ENCODE peak calls at places on chromosomes 12 and 14, in six cellular contexts. One of them, this sample, is unnamed.

GRCh38 chr12:24911284-24911791 is 37.6 kb downstream of the BCAT1 start:
- DNase-seq in Peyer's patch: no peak
- DNase-seq in ovary: no peak
- DNase-seq in HCT116: no peak
- DNase-seq in transverse colon: no peak
- DNase-seq in IMR-90: peak; percentile 98
- DNase-seq in this sample: no peak

GRCh38 chr14:63027719-63028118 is 17.5 kb downstream of the KCNH5 start:
- DNase-seq in Peyer's patch: no peak
- DNase-seq in ovary: no peak
- DNase-seq in HCT116: no peak
- DNase-seq in transverse colon: no peak
- DNase-seq in IMR-90: peak; percentile 21
- DNase-seq in this sample: no peak

GRCh38 chr14:90409209-90409730 is 12.4 kb downstream of the CALM1 start:
- DNase-seq in Peyer's patch: no peak
- DNase-seq in ovary: peak; percentile 48
- DNase-seq in HCT116: no peak
- DNase-seq in transverse colon: peak; percentile 39
- DNase-seq in IMR-90: peak; percentile 98
- DNase-seq in this sample: no peak

GRCh38 chr12:120783197-120783596 is 57.6 kb downstream of the ACADS start:
- DNase-seq in Peyer's patch: no peak
- DNase-seq in ovary: no peak
- DNase-seq in HCT116: peak; percentile 33
- DNase-seq in transverse colon: no peak
- DNase-seq in IMR-90: peak; percentile 87
- DNase-seq in this sample: no peak

GRCh38 chr12:115898670-115899069 is 378.8 kb downstream of the MED13L start:
- DNase-seq in Peyer's patch: no peak
- DNase-seq in ovary: no peak
- DNase-seq in HCT116: no peak
- DNase-seq in transverse colon: no peak
- DNase-seq in IMR-90: no peak
- DNase-seq in this sample: no peak

GRCh38 chr12:106673151-106673550 is 90.3 kb downstream of the RFX4 start:
- DNase-seq in Peyer's patch: no peak
- DNase-seq in ovary: peak; percentile 44
- DNase-seq in HCT116: no peak
- DNase-seq in transverse colon: no peak
- DNase-seq in IMR-90: no peak
- DNase-seq in this sample: no peak

GRCh38 chr12:92779902-92780301 is 77.1 kb downstream of the PLEKHG7 start:
- DNase-seq in Peyer's patch: no peak
- DNase-seq in ovary: no peak
- DNase-seq in HCT116: no peak
- DNase-seq in transverse colon: no peak
- DNase-seq in IMR-90: no peak
- DNase-seq in this sample: no peak

GRCh38 chr14:64915797-64916196 is 1.5 kb downstream of the CHURC1 start:
- DNase-seq in Peyer's patch: no peak
- DNase-seq in ovary: no peak
- DNase-seq in HCT116: no peak
- DNase-seq in transverse colon: no peak
- DNase-seq in IMR-90: no peak
- DNase-seq in this sample: no peak

GRCh38 chr14:48788771-48789170 is 797.4 kb downstream of the RPS29 start:
- DNase-seq in Peyer's patch: no peak
- DNase-seq in ovary: no peak
- DNase-seq in HCT116: no peak
- DNase-seq in transverse colon: no peak
- DNase-seq in IMR-90: no peak
- DNase-seq in this sample: peak; percentile 55

GRCh38 chr12:11633968-11634367 is 15.5 kb upstream of the ETV6 start:
- DNase-seq in Peyer's patch: no peak
- DNase-seq in ovary: no peak
- DNase-seq in HCT116: no peak
- DNase-seq in transverse colon: no peak
- DNase-seq in IMR-90: no peak
- DNase-seq in this sample: no peak

GRCh38 chr12:86170051-86170450 is 86.1 kb downstream of the MGAT4C start:
- DNase-seq in Peyer's patch: no peak
- DNase-seq in ovary: no peak
- DNase-seq in HCT116: no peak
- DNase-seq in transverse colon: no peak
- DNase-seq in IMR-90: no peak
- DNase-seq in this sample: no peak

GRCh38 chr12:57454566-57455373 is at the start of gene INHBE:
- DNase-seq in Peyer's patch: no peak
- DNase-seq in ovary: no peak
- DNase-seq in HCT116: no peak
- DNase-seq in transverse colon: no peak
- DNase-seq in IMR-90: peak; percentile 96
- DNase-seq in this sample: no peak

GRCh38 chr12:50574621-50575348 is 70.0 kb downstream of the DIP2B start:
- DNase-seq in Peyer's patch: no peak
- DNase-seq in ovary: no peak
- DNase-seq in HCT116: no peak
- DNase-seq in transverse colon: no peak
- DNase-seq in IMR-90: peak; percentile 32
- DNase-seq in this sample: peak; percentile 52

GRCh38 chr12:6452908-6453630 is 1.2 kb downstream of the TAPBPL start:
- DNase-seq in Peyer's patch: peak; percentile 79
- DNase-seq in ovary: no peak
- DNase-seq in HCT116: no peak
- DNase-seq in transverse colon: peak; percentile 76
- DNase-seq in IMR-90: no peak
- DNase-seq in this sample: no peak

GRCh38 chr12:129186952-129187351 is 333.7 kb downstream of the GLT1D1 start:
- DNase-seq in Peyer's patch: no peak
- DNase-seq in ovary: no peak
- DNase-seq in HCT116: no peak
- DNase-seq in transverse colon: no peak
- DNase-seq in IMR-90: no peak
- DNase-seq in this sample: no peak

GRCh38 chr14:73246387-73247150 is 9.3 kb downstream of the PAPLN start:
- DNase-seq in Peyer's patch: no peak
- DNase-seq in ovary: no peak
- DNase-seq in HCT116: no peak
- DNase-seq in transverse colon: no peak
- DNase-seq in IMR-90: no peak
- DNase-seq in this sample: no peak

GRCh38 chr12:12244341-12244740 is 22.5 kb downstream of the LRP6 start:
- DNase-seq in Peyer's patch: no peak
- DNase-seq in ovary: no peak
- DNase-seq in HCT116: no peak
- DNase-seq in transverse colon: no peak
- DNase-seq in IMR-90: no peak
- DNase-seq in this sample: no peak

GRCh38 chr14:92970233-92970625 is 47.3 kb downstream of the CHGA start:
- DNase-seq in Peyer's patch: no peak
- DNase-seq in ovary: no peak
- DNase-seq in HCT116: no peak
- DNase-seq in transverse colon: no peak
- DNase-seq in IMR-90: no peak
- DNase-seq in this sample: no peak

GRCh38 chr14:95664546-95664945 is 21.7 kb upstream of the TCL1B start:
- DNase-seq in Peyer's patch: peak; percentile 60
- DNase-seq in ovary: no peak
- DNase-seq in HCT116: no peak
- DNase-seq in transverse colon: no peak
- DNase-seq in IMR-90: no peak
- DNase-seq in this sample: no peak

GRCh38 chr14:95667251-95667693 is 19.0 kb upstream of the TCL1B start:
- DNase-seq in Peyer's patch: peak; percentile 57
- DNase-seq in ovary: no peak
- DNase-seq in HCT116: no peak
- DNase-seq in transverse colon: no peak
- DNase-seq in IMR-90: no peak
- DNase-seq in this sample: no peak

GRCh38 chr14:95664046-95664445 is 22.2 kb upstream of the TCL1B start:
- DNase-seq in Peyer's patch: no peak
- DNase-seq in ovary: no peak
- DNase-seq in HCT116: no peak
- DNase-seq in transverse colon: no peak
- DNase-seq in IMR-90: no peak
- DNase-seq in this sample: peak; percentile 28

GRCh38 chr14:95668235-95668772 is 17.9 kb upstream of the TCL1B start:
- DNase-seq in Peyer's patch: no peak
- DNase-seq in ovary: no peak
- DNase-seq in HCT116: no peak
- DNase-seq in transverse colon: no peak
- DNase-seq in IMR-90: no peak
- DNase-seq in this sample: no peak

DNA sequence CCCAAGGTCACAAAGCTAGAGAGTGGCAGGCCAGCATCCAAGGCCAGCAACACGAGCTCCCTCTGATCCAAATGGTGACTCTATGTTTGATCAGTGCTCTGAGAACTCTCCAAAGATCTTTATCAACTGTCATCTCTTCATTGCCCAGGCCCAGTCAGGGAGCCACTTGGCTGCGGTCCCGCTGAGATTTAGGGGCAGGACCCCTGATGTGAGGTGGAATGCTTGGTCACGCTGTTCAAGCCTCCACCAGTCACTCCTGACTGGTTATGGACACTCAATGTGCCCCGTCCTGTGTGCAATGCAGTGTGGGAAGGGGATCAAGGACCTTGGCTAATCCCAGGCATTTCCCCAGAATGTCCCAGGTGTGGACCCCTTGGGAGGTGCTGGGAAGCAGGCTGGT is 19.8 kb upstream of the TCL1B start:
- DNase-seq in Peyer's patch: no peak
- DNase-seq in ovary: no peak
- DNase-seq in HCT116: no peak
- DNase-seq in transverse colon: no peak
- DNase-seq in IMR-90: no peak
- DNase-seq in this sample: no peak
- H3K4me1 ChIP-seq in Peyer's patch: no peaks in the 10 kb centered on the region
- H3K4me1 ChIP-seq in ovary: peaks cover 3% of the 10 kb centered on the region
- H3K4me1 ChIP-seq in HCT116: peaks cover 3% of the 10 kb centered on the region
- H3K4me1 ChIP-seq in transverse colon: no peaks in the 10 kb centered on the region
- H3K4me1 ChIP-seq in IMR-90: no peaks in the 10 kb centered on the region
- H3K4me1 ChIP-seq in this sample: no peaks in the 10 kb centered on the region

DNA sequence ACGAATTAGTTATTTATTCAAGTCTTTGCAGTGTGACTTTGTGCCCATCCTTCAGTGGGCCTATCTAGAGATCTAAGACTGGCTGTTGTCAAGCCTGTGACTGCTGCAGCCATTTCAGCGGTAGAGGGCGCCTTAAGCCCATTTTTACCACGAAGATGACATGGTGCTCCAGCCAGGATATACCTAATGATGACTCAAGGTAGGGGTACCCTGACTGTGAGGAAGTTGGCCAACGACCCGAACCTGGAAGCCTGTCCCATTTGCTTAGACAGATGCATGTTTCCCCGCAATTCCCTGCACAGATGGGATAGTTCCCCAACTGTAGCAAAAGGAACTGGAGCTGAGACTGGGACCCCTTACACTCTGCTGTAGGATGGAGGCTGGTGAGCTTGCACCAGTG is 41.3 kb downstream of the RAB3IP start:
- DNase-seq in Peyer's patch: peak; percentile 45
- DNase-seq in ovary: no peak
- DNase-seq in HCT116: peak; percentile 27
- DNase-seq in transverse colon: no peak
- DNase-seq in IMR-90: peak; percentile 10
- DNase-seq in this sample: peak; percentile 22
- TF ChIP-seq CTCF in Peyer's patch: no peak
- TF ChIP-seq CTCF in ovary: no peak
- TF ChIP-seq CTCF in HCT116: peak; percentile 75
- TF ChIP-seq CTCF in transverse colon: no peak
- TF ChIP-seq CTCF in IMR-90: peak; percentile 41
- TF ChIP-seq CTCF in this sample: no peak

GRCh38 chr12:47779943-47780504 is 7.0 kb downstream of the SLC48A1 start:
- DNase-seq in Peyer's patch: no peak
- DNase-seq in ovary: no peak
- DNase-seq in HCT116: no peak
- DNase-seq in transverse colon: no peak
- DNase-seq in IMR-90: no peak
- DNase-seq in this sample: no peak
- TF ChIP-seq POLR2A in Peyer's patch: no peak
- TF ChIP-seq POLR2A in ovary: no peak
- TF ChIP-seq POLR2A in HCT116: no peak
- TF ChIP-seq POLR2A in transverse colon: no peak
- TF ChIP-seq POLR2A in IMR-90: no peak
- TF ChIP-seq POLR2A in this sample: no peak

GRCh38 chr12:1842905-1843640 is 22.7 kb downstream of the LRTM2 start:
- DNase-seq in Peyer's patch: peak; percentile 24
- DNase-seq in ovary: peak; percentile 1
- DNase-seq in HCT116: no peak
- DNase-seq in transverse colon: peak; percentile 4
- DNase-seq in IMR-90: no peak
- DNase-seq in this sample: no peak

GRCh38 chr12:1845010-1845409 is 24.6 kb downstream of the LRTM2 start:
- DNase-seq in Peyer's patch: no peak
- DNase-seq in ovary: no peak
- DNase-seq in HCT116: no peak
- DNase-seq in transverse colon: no peak
- DNase-seq in IMR-90: no peak
- DNase-seq in this sample: no peak

GRCh38 chr12:1842183-1842904 is 22.0 kb downstream of the LRTM2 start:
- DNase-seq in Peyer's patch: no peak
- DNase-seq in ovary: peak; percentile 9
- DNase-seq in HCT116: no peak
- DNase-seq in transverse colon: peak; percentile 3
- DNase-seq in IMR-90: no peak
- DNase-seq in this sample: no peak

GRCh38 chr12:1844223-1844622 is 23.9 kb downstream of the LRTM2 start:
- DNase-seq in Peyer's patch: no peak
- DNase-seq in ovary: no peak
- DNase-seq in HCT116: no peak
- DNase-seq in transverse colon: peak; percentile 2
- DNase-seq in IMR-90: no peak
- DNase-seq in this sample: no peak

DNA sequence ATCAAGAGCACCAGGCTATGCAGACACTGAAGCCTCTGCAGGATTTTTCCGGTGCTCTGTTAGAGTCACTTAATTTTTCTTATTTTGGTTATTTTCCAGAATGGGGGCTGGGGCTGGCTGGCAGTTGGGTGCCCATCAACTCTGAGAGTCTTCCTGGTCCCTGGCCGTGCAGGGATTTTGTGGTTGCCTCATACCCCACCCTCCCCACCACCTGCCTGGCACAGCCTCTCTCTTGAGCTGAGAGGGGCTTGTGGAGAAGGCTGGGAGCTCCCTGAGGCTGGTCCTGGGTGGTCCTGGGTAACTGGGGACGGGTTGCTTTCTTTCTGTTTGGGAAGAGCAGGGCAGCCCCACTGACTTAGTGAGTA is 23.3 kb downstream of the LRTM2 start:
- DNase-seq in Peyer's patch: no peak
- DNase-seq in ovary: no peak
- DNase-seq in HCT116: no peak
- DNase-seq in transverse colon: no peak
- DNase-seq in IMR-90: no peak
- DNase-seq in this sample: no peak
- H3K4me1 ChIP-seq in Peyer's patch: no peaks in the 10 kb centered on the region
- H3K4me1 ChIP-seq in ovary: no peaks in the 10 kb centered on the region
- H3K4me1 ChIP-seq in HCT116: no peaks in the 10 kb centered on the region
- H3K4me1 ChIP-seq in transverse colon: no peaks in the 10 kb centered on the region
- H3K4me1 ChIP-seq in IMR-90: no peaks in the 10 kb centered on the region
- H3K4me1 ChIP-seq in this sample: no peaks in the 10 kb centered on the region